ENCODE peak calls at places on chromosomes 7 and 10, in six cellular contexts. O, I, Q, W, L and B are unnamed samples.

GRCh38 chr7:66634816-66635215 is 6.1 kb downstream of the KCTD7 start:
- DNase-seq in O (no peak), I (no peak), Q (no peak), W (no peak), L (no peak), B (no peak)

GRCh38 chr7:106068986-106069385 is 43.1 kb downstream of the SYPL1 start:
- DNase-seq in O (no peak), I (no peak), Q (peak; percentile 41), W (no peak), L (no peak), B (no peak)

GRCh38 chr10:129096340-129096984 is 370.6 kb upstream of the MGMT start:
- DNase-seq in O (no peak), I (no peak), Q (peak; percentile 99), W (peak; percentile 43), L (no peak), B (no peak)

GRCh38 chr10:131961777-131962450 is 19.8 kb downstream of the BNIP3 start:
- DNase-seq in O (no peak), I (no peak), Q (no peak), W (no peak), L (no peak), B (no peak)

GRCh38 chr10:3811331-3811870 is 26.4 kb upstream of the KLF6 start:
- DNase-seq in O (no peak), I (no peak), Q (peak; percentile 76), W (no peak), L (no peak), B (peak; percentile 60)

GRCh38 chr10:45420453-45421192 is 46.6 kb downstream of the ALOX5 start:
- DNase-seq in O (peak; percentile 94), I (peak; percentile 65), Q (peak; percentile 81), W (peak; percentile 86), L (no peak), B (peak; percentile 77)

GRCh38 chr7:3210531-3210930 is 90.5 kb upstream of the SDK1 start:
- DNase-seq in O (no peak), I (no peak), Q (no peak), W (no peak), L (peak; percentile 26), B (no peak)

GRCh38 chr7:130151591-130152269 is 53.5 kb downstream of the TMEM209 start:
- DNase-seq in O (no peak), I (peak; percentile 34), Q (peak; percentile 34), W (no peak), L (no peak), B (no peak)

GRCh38 chr7:90879924-90880323 is 283.8 kb downstream of the CDK14 start:
- DNase-seq in O (peak; percentile 50), I (no peak), Q (no peak), W (no peak), L (no peak), B (no peak)

GRCh38 chr10:96889415-96890171 is 57.5 kb downstream of the LCOR start:
- DNase-seq in O (no peak), I (no peak), Q (no peak), W (no peak), L (no peak), B (no peak)

GRCh38 chr10:104688251-104688650 is 47.2 kb downstream of the SORCS3 start:
- DNase-seq in O (no peak), I (no peak), Q (no peak), W (no peak), L (no peak), B (no peak)

GRCh38 chr7:151761256-151761655 is 115.7 kb downstream of the PRKAG2 start:
- DNase-seq in O (no peak), I (no peak), Q (no peak), W (no peak), L (no peak), B (no peak)

GRCh38 chr7:68313806-68314205 is 1284.5 kb upstream of the AUTS2 start:
- DNase-seq in O (no peak), I (no peak), Q (no peak), W (no peak), L (no peak), B (no peak)

GRCh38 chr7:133919810-133920209 is 207.3 kb upstream of the LRGUK start:
- DNase-seq in O (no peak), I (no peak), Q (peak; percentile 5), W (no peak), L (no peak), B (no peak)

GRCh38 chr10:116122664-116123063 is 150.3 kb downstream of the GFRA1 start:
- DNase-seq in O (no peak), I (no peak), Q (no peak), W (no peak), L (no peak), B (no peak)

GRCh38 chr7:1230411-1231213 is 2.1 kb upstream of the UNCX start:
- DNase-seq in O (no peak), I (no peak), Q (no peak), W (no peak), L (peak; percentile 57), B (no peak)

GRCh38 chr7:19665399-19666008 is 43.3 kb downstream of the POLR1F start:
- DNase-seq in O (no peak), I (no peak), Q (peak; percentile 52), W (no peak), L (peak; percentile 21), B (no peak)

GRCh38 chr7:139416405-139416804 is 56.7 kb downstream of the LUC7L2 start:
- DNase-seq in O (no peak), I (no peak), Q (no peak), W (no peak), L (no peak), B (no peak)

GRCh38 chr10:71757450-71757918 is 15.8 kb downstream of the VSIR start:
- DNase-seq in O (peak; percentile 85), I (peak; percentile 57), Q (no peak), W (no peak), L (no peak), B (no peak)

GRCh38 chr7:98922392-98923107 is 44.2 kb downstream of the TRRAP start:
- DNase-seq in O (no peak), I (no peak), Q (peak; percentile 77), W (no peak), L (no peak), B (no peak)

GRCh38 chr10:14645239-14645960 is 129.3 kb downstream of the FAM107B start:
- DNase-seq in O (no peak), I (no peak), Q (no peak), W (no peak), L (no peak), B (peak; percentile 66)

GRCh38 chr7:55147101-55147500 is 128.3 kb downstream of the EGFR start:
- DNase-seq in O (no peak), I (no peak), Q (no peak), W (no peak), L (no peak), B (no peak)

GRCh38 chr7:55145606-55146005 is 126.8 kb downstream of the EGFR start:
- DNase-seq in O (no peak), I (no peak), Q (no peak), W (no peak), L (no peak), B (no peak)

GRCh38 chr7:55144955-55145342 is 126.1 kb downstream of the EGFR start:
- DNase-seq in O (no peak), I (no peak), Q (no peak), W (no peak), L (no peak), B (no peak)

GRCh38 chr7:55142919-55143600 is 124.2 kb downstream of the EGFR start:
- DNase-seq in O (no peak), I (no peak), Q (no peak), W (no peak), L (no peak), B (no peak)

GRCh38 chr7:55144333-55144954 is 125.6 kb downstream of the EGFR start:
- DNase-seq in O (no peak), I (no peak), Q (no peak), W (no peak), L (no peak), B (no peak)
- TF ChIP-seq CTCF in O (peak; percentile 15), I (no peak), Q (peak; percentile 30), W (no peak), L (no peak), B (peak; percentile 36)

GRCh38 chr7:108008827-108009226 is 5.9 kb upstream of the LAMB1 start:
- DNase-seq in O (no peak), I (no peak), Q (no peak), W (no peak), L (no peak), B (no peak)

GRCh38 chr7:108007280-108007679 is 4.3 kb upstream of the LAMB1 start:
- DNase-seq in O (no peak), I (no peak), Q (peak; percentile 56), W (no peak), L (no peak), B (no peak)

GRCh38 chr7:108009873-108010272 is 6.9 kb upstream of the LAMB1 start:
- DNase-seq in O (no peak), I (no peak), Q (no peak), W (no peak), L (no peak), B (no peak)

GRCh38 chr7:108010377-108010776 is 7.4 kb upstream of the LAMB1 start:
- DNase-seq in O (no peak), I (no peak), Q (no peak), W (no peak), L (no peak), B (no peak)

DNA sequence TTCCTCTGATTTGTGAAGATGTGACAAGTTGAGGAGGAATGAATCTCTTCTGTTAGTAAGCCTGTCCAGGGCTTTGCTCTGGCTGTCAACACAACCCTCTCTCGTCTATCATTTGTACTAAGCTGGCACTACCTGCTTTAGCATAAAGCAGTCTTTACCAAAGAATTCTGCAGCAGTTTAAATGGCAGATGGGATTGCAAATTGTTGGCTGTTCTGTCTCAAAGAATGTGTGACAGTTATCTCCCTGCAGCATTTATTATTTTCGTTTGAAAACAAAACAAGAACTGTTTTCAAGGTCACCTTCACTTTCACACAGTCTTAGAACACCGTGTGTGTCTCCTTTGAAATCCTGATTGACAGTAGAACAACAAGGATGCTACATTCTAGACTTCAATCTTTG is 4.8 kb upstream of the LAMB1 start:
- DNase-seq in O (no peak), I (no peak), Q (no peak), W (no peak), L (no peak), B (no peak)
- H3K4me3 ChIP-seq in O (no peak overlapping the region), I (no peak overlapping the region), Q (no peak overlapping the region), W (no peak overlapping the region), L (no peak overlapping the region), B (no peak overlapping the region)

DNA sequence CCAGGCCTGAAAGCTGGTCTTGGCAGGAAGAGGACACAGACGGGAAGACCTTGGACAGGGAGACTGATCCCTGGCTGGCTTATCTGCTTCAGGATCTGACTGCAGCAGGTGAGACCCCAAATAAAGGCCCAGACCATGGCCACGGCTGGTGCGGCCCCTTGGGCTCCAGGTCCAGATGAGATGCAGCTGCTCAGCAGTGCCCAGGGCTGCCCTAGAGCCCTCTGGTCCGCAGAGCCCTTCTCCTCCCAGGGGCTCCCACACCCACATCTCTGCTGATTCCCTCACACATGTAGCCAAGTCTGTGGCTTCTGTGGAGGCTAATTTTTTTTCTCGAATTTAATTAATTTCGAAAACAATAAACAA is 46.3 kb downstream of the VIPR2 start:
- DNase-seq in O (no peak), I (peak; percentile 2), Q (no peak), W (peak; percentile 8), L (no peak), B (no peak)
- TF ChIP-seq CTCF in O (no peak), I (no peak), Q (no peak), W (no peak), L (no peak), B (no peak)

DNA sequence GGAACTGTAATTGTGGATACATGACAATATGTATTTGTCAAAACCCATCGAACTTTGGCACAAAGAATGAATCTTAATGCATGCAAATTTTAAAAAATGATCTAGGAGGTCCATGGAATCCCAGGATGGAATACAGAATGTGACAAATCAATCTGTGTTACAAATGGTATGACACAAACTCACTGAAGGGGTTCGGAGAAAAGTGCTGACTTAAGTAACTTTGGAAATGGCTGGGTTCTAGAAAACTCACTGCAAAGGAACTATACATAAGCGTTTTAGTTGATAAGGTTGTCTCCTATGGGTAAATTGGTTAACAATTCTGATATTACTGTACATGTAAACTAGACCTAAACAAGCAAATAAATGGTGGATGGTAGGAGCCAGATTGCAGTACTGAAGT is 26.0 kb downstream of the CALN1 start:
- DNase-seq in O (no peak), I (no peak), Q (no peak), W (no peak), L (no peak), B (no peak)
- H3K4me3 ChIP-seq in O (no peak overlapping the region), I (no peak overlapping the region), Q (no peak overlapping the region), W (no peak overlapping the region), L (no peak overlapping the region), B (no peak overlapping the region)